ENCODE peak calls at places on chromosomes 1 and 21, in eight cellular contexts. One of them, this sample, is unnamed. For H3K36me3, H3K27me3 and H3K4me1, the result is how much of the 10 kb centered on the place peaks cover.

GRCh38 chr1:72435025-72435424 is 152.7 kb upstream of the NEGR1 start:
- DNase-seq in aorta: no peak
- DNase-seq in IMR-90: peak
- DNase-seq in fibroblast of lung: no peak
- DNase-seq in tibial nerve: no peak
- DNase-seq in ascending aorta: no peak
- DNase-seq in psoas muscle: no peak
- DNase-seq in cardiac muscle cell: no peak
- DNase-seq in this sample: peak

GRCh38 chr1:29356663-29357062 is 120.3 kb downstream of the PTPRU start:
- DNase-seq in aorta: no peak
- DNase-seq in IMR-90: no peak
- DNase-seq in fibroblast of lung: no peak
- DNase-seq in tibial nerve: no peak
- DNase-seq in ascending aorta: no peak
- DNase-seq in psoas muscle: no peak
- DNase-seq in cardiac muscle cell: no peak
- DNase-seq in this sample: no peak

GRCh38 chr1:224894915-224895314 is 34.6 kb upstream of the DNAH14 start:
- DNase-seq in aorta: no peak
- DNase-seq in IMR-90: peak
- DNase-seq in fibroblast of lung: peak
- DNase-seq in tibial nerve: no peak
- DNase-seq in ascending aorta: no peak
- DNase-seq in psoas muscle: no peak
- DNase-seq in cardiac muscle cell: peak
- DNase-seq in this sample: peak

GRCh38 chr1:212379366-212379765 is 35.3 kb downstream of the PACC1 start:
- DNase-seq in aorta: no peak
- DNase-seq in IMR-90: no peak
- DNase-seq in fibroblast of lung: no peak
- DNase-seq in tibial nerve: no peak
- DNase-seq in ascending aorta: no peak
- DNase-seq in psoas muscle: no peak
- DNase-seq in cardiac muscle cell: no peak
- DNase-seq in this sample: no peak

GRCh38 chr1:63368131-63368530 is 704 bp downstream of the ALG6 start:
- DNase-seq in aorta: no peak
- DNase-seq in IMR-90: no peak
- DNase-seq in fibroblast of lung: peak
- DNase-seq in tibial nerve: no peak
- DNase-seq in ascending aorta: no peak
- DNase-seq in psoas muscle: no peak
- DNase-seq in cardiac muscle cell: no peak
- DNase-seq in this sample: no peak

GRCh38 chr21:38089763-38090046 is 167.1 kb upstream of the KCNJ15 start:
- DNase-seq in aorta: no peak
- DNase-seq in IMR-90: no peak
- DNase-seq in fibroblast of lung: no peak
- DNase-seq in tibial nerve: no peak
- DNase-seq in ascending aorta: no peak
- DNase-seq in psoas muscle: no peak
- DNase-seq in cardiac muscle cell: no peak
- DNase-seq in this sample: no peak

GRCh38 chr1:53532912-53533311 is 73.7 kb downstream of the DMRTB1 start:
- DNase-seq in aorta: no peak
- DNase-seq in IMR-90: no peak
- DNase-seq in fibroblast of lung: no peak
- DNase-seq in tibial nerve: no peak
- DNase-seq in ascending aorta: no peak
- DNase-seq in psoas muscle: no peak
- DNase-seq in cardiac muscle cell: no peak
- DNase-seq in this sample: no peak

GRCh38 chr1:227330709-227331108 is 12.4 kb upstream of the CDC42BPA start:
- DNase-seq in aorta: no peak
- DNase-seq in IMR-90: peak
- DNase-seq in fibroblast of lung: no peak
- DNase-seq in tibial nerve: no peak
- DNase-seq in ascending aorta: no peak
- DNase-seq in psoas muscle: no peak
- DNase-seq in cardiac muscle cell: no peak
- DNase-seq in this sample: peak

GRCh38 chr1:59502009-59502691 is 205.3 kb downstream of the FGGY start:
- DNase-seq in aorta: no peak
- DNase-seq in IMR-90: no peak
- DNase-seq in fibroblast of lung: no peak
- DNase-seq in tibial nerve: no peak
- DNase-seq in ascending aorta: no peak
- DNase-seq in psoas muscle: no peak
- DNase-seq in cardiac muscle cell: peak
- DNase-seq in this sample: no peak

GRCh38 chr21:35488941-35489340 is 439.8 kb upstream of the RUNX1 start:
- DNase-seq in aorta: no peak
- DNase-seq in IMR-90: no peak
- DNase-seq in fibroblast of lung: no peak
- DNase-seq in tibial nerve: no peak
- DNase-seq in ascending aorta: no peak
- DNase-seq in psoas muscle: no peak
- DNase-seq in cardiac muscle cell: no peak
- DNase-seq in this sample: no peak

GRCh38 chr1:38329644-38330043 is 283.1 kb upstream of the POU3F1 start:
- DNase-seq in aorta: no peak
- DNase-seq in IMR-90: no peak
- DNase-seq in fibroblast of lung: no peak
- DNase-seq in tibial nerve: no peak
- DNase-seq in ascending aorta: no peak
- DNase-seq in psoas muscle: no peak
- DNase-seq in cardiac muscle cell: no peak
- DNase-seq in this sample: no peak

GRCh38 chr1:185696419-185697150 is 37.6 kb upstream of the HMCN1 start:
- DNase-seq in aorta: no peak
- DNase-seq in IMR-90: no peak
- DNase-seq in fibroblast of lung: no peak
- DNase-seq in tibial nerve: no peak
- DNase-seq in ascending aorta: no peak
- DNase-seq in psoas muscle: no peak
- DNase-seq in cardiac muscle cell: no peak
- DNase-seq in this sample: no peak

DNA sequence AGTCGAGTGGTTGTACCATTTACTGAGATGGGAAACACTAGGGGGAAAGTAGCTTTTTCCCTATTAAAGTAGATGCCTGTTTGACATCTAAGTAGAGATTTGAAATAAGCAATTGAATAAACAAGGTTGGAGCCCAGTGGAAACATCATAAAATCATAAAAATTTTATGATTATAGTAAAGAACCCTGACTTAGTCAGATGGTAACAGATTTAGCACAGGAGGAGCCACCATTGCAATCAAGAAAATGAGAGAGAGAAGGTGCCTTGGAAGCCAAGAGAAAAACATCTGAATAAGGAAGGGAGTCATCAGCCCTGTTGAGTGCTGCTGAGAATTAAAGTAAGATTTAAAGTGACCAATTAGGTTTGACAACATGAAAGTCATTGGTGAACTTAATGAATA is 49.8 kb downstream of the SMG7 start:
- DNase-seq in aorta: no peak
- DNase-seq in IMR-90: no peak
- DNase-seq in fibroblast of lung: no peak
- DNase-seq in tibial nerve: no peak
- DNase-seq in ascending aorta: no peak
- DNase-seq in psoas muscle: no peak
- DNase-seq in cardiac muscle cell: no peak
- DNase-seq in this sample: no peak
- H3K36me3 ChIP-seq in aorta: under half
- H3K36me3 ChIP-seq in IMR-90: under half
- H3K36me3 ChIP-seq in fibroblast of lung: under half
- H3K36me3 ChIP-seq in tibial nerve: under half
- H3K36me3 ChIP-seq in ascending aorta: under half
- H3K36me3 ChIP-seq in psoas muscle: under half
- H3K36me3 ChIP-seq in cardiac muscle cell: under half
- H3K36me3 ChIP-seq in this sample: half or more

GRCh38 chr1:168243636-168244212 is 17.9 kb downstream of the SFT2D2 start:
- DNase-seq in aorta: no peak
- DNase-seq in IMR-90: no peak
- DNase-seq in fibroblast of lung: peak
- DNase-seq in tibial nerve: no peak
- DNase-seq in ascending aorta: no peak
- DNase-seq in psoas muscle: no peak
- DNase-seq in cardiac muscle cell: peak
- DNase-seq in this sample: no peak

GRCh38 chr1:168246506-168246905 is 20.7 kb downstream of the SFT2D2 start:
- DNase-seq in aorta: no peak
- DNase-seq in IMR-90: no peak
- DNase-seq in fibroblast of lung: no peak
- DNase-seq in tibial nerve: no peak
- DNase-seq in ascending aorta: no peak
- DNase-seq in psoas muscle: no peak
- DNase-seq in cardiac muscle cell: peak
- DNase-seq in this sample: no peak

GRCh38 chr1:168243200-168243599 is 17.4 kb downstream of the SFT2D2 start:
- DNase-seq in aorta: no peak
- DNase-seq in IMR-90: no peak
- DNase-seq in fibroblast of lung: peak
- DNase-seq in tibial nerve: no peak
- DNase-seq in ascending aorta: no peak
- DNase-seq in psoas muscle: no peak
- DNase-seq in cardiac muscle cell: peak
- DNase-seq in this sample: no peak

GRCh38 chr1:168245042-168245441 is 19.2 kb downstream of the SFT2D2 start:
- DNase-seq in aorta: no peak
- DNase-seq in IMR-90: no peak
- DNase-seq in fibroblast of lung: no peak
- DNase-seq in tibial nerve: no peak
- DNase-seq in ascending aorta: no peak
- DNase-seq in psoas muscle: no peak
- DNase-seq in cardiac muscle cell: no peak
- DNase-seq in this sample: no peak
- H3K27me3 ChIP-seq in aorta: under half
- H3K27me3 ChIP-seq in IMR-90: under half
- H3K27me3 ChIP-seq in fibroblast of lung: under half
- H3K27me3 ChIP-seq in tibial nerve: under half
- H3K27me3 ChIP-seq in ascending aorta: under half
- H3K27me3 ChIP-seq in psoas muscle: under half
- H3K27me3 ChIP-seq in cardiac muscle cell: under half
- H3K27me3 ChIP-seq in this sample: under half

DNA sequence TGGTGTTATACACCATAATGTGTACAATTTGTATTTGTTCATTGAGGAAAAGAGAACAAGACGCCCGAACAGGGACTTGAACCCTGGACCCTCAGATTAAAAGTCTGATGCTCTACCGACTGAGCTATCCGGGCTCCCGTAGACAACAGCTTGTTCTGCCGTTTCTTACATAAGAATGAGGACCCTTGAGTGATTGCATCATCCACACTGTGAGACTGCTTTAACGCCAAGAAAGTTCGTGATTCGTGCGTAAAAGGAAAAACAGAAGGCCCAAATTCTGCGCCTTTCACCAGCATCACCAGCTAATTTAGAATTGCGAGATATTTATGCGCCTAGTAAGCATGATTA is 9.3 kb upstream of the MDM4 start:
- DNase-seq in aorta: no peak
- DNase-seq in IMR-90: peak
- DNase-seq in fibroblast of lung: peak
- DNase-seq in tibial nerve: peak
- DNase-seq in ascending aorta: peak
- DNase-seq in psoas muscle: peak
- DNase-seq in cardiac muscle cell: peak
- DNase-seq in this sample: peak
- H3K4me1 ChIP-seq in aorta: under half
- H3K4me1 ChIP-seq in IMR-90: under half
- H3K4me1 ChIP-seq in fibroblast of lung: under half
- H3K4me1 ChIP-seq in tibial nerve: under half
- H3K4me1 ChIP-seq in ascending aorta: under half
- H3K4me1 ChIP-seq in psoas muscle: under half
- H3K4me1 ChIP-seq in cardiac muscle cell: under half
- H3K4me1 ChIP-seq in this sample: under half

GRCh38 chr1:17018849-17019248 is 7.1 kb upstream of the ATP13A2 start:
- DNase-seq in aorta: no peak
- DNase-seq in IMR-90: no peak
- DNase-seq in fibroblast of lung: no peak
- DNase-seq in tibial nerve: no peak
- DNase-seq in ascending aorta: no peak
- DNase-seq in psoas muscle: no peak
- DNase-seq in cardiac muscle cell: no peak
- DNase-seq in this sample: no peak
- H3K36me3 ChIP-seq in aorta: under half
- H3K36me3 ChIP-seq in IMR-90: under half
- H3K36me3 ChIP-seq in fibroblast of lung: under half
- H3K36me3 ChIP-seq in tibial nerve: under half
- H3K36me3 ChIP-seq in ascending aorta: half or more
- H3K36me3 ChIP-seq in psoas muscle: under half
- H3K36me3 ChIP-seq in cardiac muscle cell: under half
- H3K36me3 ChIP-seq in this sample: half or more

GRCh38 chr1:6165027-6165426 is 15.1 kb downstream of the CHD5 start:
- DNase-seq in aorta: no peak
- DNase-seq in IMR-90: no peak
- DNase-seq in fibroblast of lung: no peak
- DNase-seq in tibial nerve: no peak
- DNase-seq in ascending aorta: no peak
- DNase-seq in psoas muscle: no peak
- DNase-seq in cardiac muscle cell: no peak
- DNase-seq in this sample: no peak

GRCh38 chr1:6163191-6163972 is 16.7 kb downstream of the CHD5 start:
- DNase-seq in aorta: no peak
- DNase-seq in IMR-90: no peak
- DNase-seq in fibroblast of lung: no peak
- DNase-seq in tibial nerve: no peak
- DNase-seq in ascending aorta: no peak
- DNase-seq in psoas muscle: no peak
- DNase-seq in cardiac muscle cell: no peak
- DNase-seq in this sample: no peak

GRCh38 chr1:6162773-6163172 is 17.3 kb downstream of the CHD5 start:
- DNase-seq in aorta: no peak
- DNase-seq in IMR-90: no peak
- DNase-seq in fibroblast of lung: no peak
- DNase-seq in tibial nerve: no peak
- DNase-seq in ascending aorta: no peak
- DNase-seq in psoas muscle: no peak
- DNase-seq in cardiac muscle cell: no peak
- DNase-seq in this sample: no peak

GRCh38 chr1:6165441-6165985 is 14.6 kb downstream of the CHD5 start:
- DNase-seq in aorta: no peak
- DNase-seq in IMR-90: no peak
- DNase-seq in fibroblast of lung: no peak
- DNase-seq in tibial nerve: no peak
- DNase-seq in ascending aorta: no peak
- DNase-seq in psoas muscle: no peak
- DNase-seq in cardiac muscle cell: no peak
- DNase-seq in this sample: no peak

GRCh38 chr1:6163973-6164617 is 16.0 kb downstream of the CHD5 start:
- DNase-seq in aorta: no peak
- DNase-seq in IMR-90: no peak
- DNase-seq in fibroblast of lung: no peak
- DNase-seq in tibial nerve: no peak
- DNase-seq in ascending aorta: no peak
- DNase-seq in psoas muscle: no peak
- DNase-seq in cardiac muscle cell: no peak
- DNase-seq in this sample: no peak
- H3K27me3 ChIP-seq in aorta: under half
- H3K27me3 ChIP-seq in IMR-90: under half
- H3K27me3 ChIP-seq in fibroblast of lung: under half
- H3K27me3 ChIP-seq in tibial nerve: under half
- H3K27me3 ChIP-seq in ascending aorta: under half
- H3K27me3 ChIP-seq in psoas muscle: half or more
- H3K27me3 ChIP-seq in cardiac muscle cell: under half
- H3K27me3 ChIP-seq in this sample: half or more

This sample was measured in adipocyte.